ENCODE peak calls at places on chromosomes 13 and 19, in six cellular contexts. G is MG63; D is effector memory CD4-positive, alpha-beta T cell; B is bronchial epithelial cell; S is NCI-H774; C is C1 segment of cervical spinal cord. Y is an unnamed sample.

GRCh38 chr13:69324109-69324886 is 783.3 kb upstream of the ATXN8OS start:
- DNase-seq in B (peak), C (no peak), S (peak), D (no peak), G (no peak), Y (no peak)

GRCh38 chr13:74325106-74325505 is 190.9 kb upstream of the KLF12 start:
- DNase-seq in C (no peak), D (no peak), B (peak), S (peak), G (peak), Y (no peak)

GRCh38 chr13:76965759-76966421 is 17.6 kb downstream of the ACOD1 start:
- DNase-seq in D (no peak), B (peak), G (peak), S (no peak), C (no peak), Y (no peak)

GRCh38 chr19:4399871-4400768 is at the start of gene SH3GL1:
- DNase-seq in D (peak), G (peak), S (peak), B (peak), C (peak), Y (peak)

GRCh38 chr13:26710166-26710565 is 50.4 kb downstream of the GPR12 start:
- DNase-seq in D (no peak), S (no peak), G (no peak), B (no peak), C (no peak), Y (no peak)

GRCh38 chr19:4304509-4305252 is at the start of gene FSD1:
- DNase-seq in G (no peak), B (no peak), S (peak), C (no peak), D (no peak), Y (peak)

GRCh38 chr13:74221752-74222151 is 87.5 kb upstream of the KLF12 start:
- DNase-seq in D (no peak), B (no peak), G (no peak), C (no peak), S (no peak), Y (no peak)

GRCh38 chr13:73934215-73934623 is 200.0 kb downstream of the KLF12 start:
- DNase-seq in G (no peak), C (no peak), D (no peak), B (peak), S (no peak), Y (no peak)

GRCh38 chr19:925087-925911 is 536 bp upstream of the ARID3A start:
- DNase-seq in B (peak), S (peak), C (peak), G (peak), D (peak), Y (peak)

GRCh38 chr19:54002495-54003315 is 11.3 kb downstream of the CACNG6 start:
- DNase-seq in C (no peak), S (no peak), G (no peak), B (no peak), D (no peak), Y (no peak)

GRCh38 chr13:51519839-51520238 is 64.4 kb upstream of the WDFY2 start:
- DNase-seq in S (no peak), D (no peak), G (peak), B (peak), C (no peak), Y (no peak)

GRCh38 chr19:57338798-57339378 is 12.2 kb upstream of the ZNF304 start:
- DNase-seq in B (no peak), G (peak), D (no peak), S (no peak), C (no peak), Y (no peak)

GRCh38 chr19:3304871-3305423 is 61.4 kb upstream of the NFIC start:
- DNase-seq in S (peak), D (peak), G (peak), B (peak), C (peak), Y (peak)

GRCh38 chr13:90493667-90494066 is 853.8 kb upstream of the MIR17HG start:
- DNase-seq in C (no peak), D (no peak), B (no peak), S (no peak), G (no peak), Y (no peak)

GRCh38 chr19:16076958-16077611 is 790 bp downstream of the TPM4 start:
- DNase-seq in C (no peak), D (no peak), G (peak), B (no peak), S (no peak), Y (no peak)

GRCh38 chr19:41431426-41432386 is 4.5 kb upstream of the B3GNT8 start:
- DNase-seq in S (no peak), G (no peak), D (no peak), B (peak), C (no peak), Y (no peak)

GRCh38 chr13:42883771-42884170 is 102.4 kb downstream of the FAM216B start:
- DNase-seq in C (no peak), D (no peak), G (no peak), S (no peak), B (peak), Y (no peak)

GRCh38 chr13:109938255-109938936 is 152.0 kb upstream of the IRS2 start:
- DNase-seq in G (peak), S (no peak), C (no peak), B (peak), D (no peak), Y (no peak)

GRCh38 chr13:114166381-114167131 is 12.5 kb upstream of the CFAP97D2 start:
- DNase-seq in B (no peak), S (no peak), D (no peak), C (peak), G (peak), Y (no peak)

GRCh38 chr13:90447735-90448103 is 899.8 kb upstream of the MIR17HG start:
- DNase-seq in D (no peak), B (peak), C (no peak), S (no peak), G (no peak), Y (no peak)

GRCh38 chr19:48393559-48394330 is at the start of gene GRIN2D:
- DNase-seq in C (no peak), D (no peak), B (no peak), G (no peak), S (no peak), Y (no peak)

GRCh38 chr13:32264407-32264806 is 50.8 kb downstream of the ZAR1L start:
- DNase-seq in D (no peak), C (no peak), S (no peak), G (peak), B (peak), Y (no peak)

GRCh38 chr13:44904982-44905381 is 84.3 kb downstream of the NUFIP1 start:
- DNase-seq in C (no peak), S (no peak), G (peak), D (no peak), B (peak), Y (no peak)

GRCh38 chr19:12793290-12794195 is 2.3 kb downstream of the JUNB start:
- DNase-seq in D (peak), S (peak), C (peak), G (peak), B (peak), Y (peak)